ENCODE peak calls at places on chromosome 22, in four cellular contexts. F, P, C and E are unnamed samples.

GRCh38 chr22:24554316-24555159 is at the start of gene GUCD1:
- DNase-seq in F (no peak), P (peak), C (peak), E (peak)

GRCh38 chr22:17258015-17258827 is 39.0 kb upstream of the ADA2 start:
- DNase-seq in F (no peak), P (no peak), C (peak), E (peak)

GRCh38 chr22:41699264-41700104 is at the start of gene MEI1:
- DNase-seq in F (no peak), P (peak), C (peak), E (peak)

GRCh38 chr22:38201718-38202436 is at the start of gene MAFF:
- DNase-seq in F (peak), P (peak), C (peak), E (peak)

GRCh38 chr22:29947410-29948387 is 64.7 kb downstream of the MTMR3 start:
- DNase-seq in F (no peak), P (no peak), C (peak), E (no peak)

GRCh38 chr22:24601217-24602104 is 1.5 kb upstream of the GGT1 start:
- DNase-seq in F (no peak), P (peak), C (no peak), E (no peak)

GRCh38 chr22:46929046-46929688 is 166.7 kb downstream of the TBC1D22A start:
- DNase-seq in F (no peak), P (no peak), C (peak), E (no peak)

GRCh38 chr22:28582806-28583205 is 96.8 kb downstream of the TTC28 start:
- DNase-seq in F (no peak), P (no peak), C (peak), E (peak)

GRCh38 chr22:48100685-48101417 is 1338.4 kb downstream of the TBC1D22A start:
- DNase-seq in F (no peak), P (peak), C (no peak), E (no peak)

GRCh38 chr22:47064416-47064815 is 302.0 kb downstream of the TBC1D22A start:
- DNase-seq in F (no peak), P (no peak), C (no peak), E (no peak)

GRCh38 chr22:28017859-28018258 is 98.8 kb upstream of the PITPNB start:
- DNase-seq in F (no peak), P (peak), C (no peak), E (no peak)

GRCh38 chr22:19871023-19871844 is 16.6 kb upstream of the GNB1L start:
- DNase-seq in F (no peak), P (peak), C (no peak), E (no peak)

GRCh38 chr22:11066458-11067285 is 4461.3 kb upstream of the OR11H1 start:
- DNase-seq in F (no peak), P (no peak), C (no peak), E (no peak)

GRCh38 chr22:21642584-21643448 is 714 bp downstream of the SDF2L1 start:
- DNase-seq in F (no peak), P (no peak), C (peak), E (peak)

GRCh38 chr22:32996702-32997101 is 61.5 kb downstream of the SYN3 start:
- DNase-seq in F (no peak), P (peak), C (peak), E (no peak)

GRCh38 chr22:20268350-20269012 is 363 bp upstream of the RTN4R start:
- DNase-seq in F (peak), P (no peak), C (peak), E (peak)

GRCh38 chr22:30211124-30211820 is 35.3 kb downstream of the LIF start:
- DNase-seq in F (no peak), P (no peak), C (no peak), E (no peak)

GRCh38 chr22:47918276-47918928 is 1156.0 kb downstream of the TBC1D22A start:
- DNase-seq in F (no peak), P (no peak), C (no peak), E (no peak)

GRCh38 chr22:29208879-29209623 is 3.4 kb downstream of the EMID1 start:
- DNase-seq in F (no peak), P (no peak), C (no peak), E (no peak)

GRCh38 chr22:47449508-47450270 is 687.2 kb downstream of the TBC1D22A start:
- DNase-seq in F (no peak), P (no peak), C (no peak), E (no peak)

GRCh38 chr22:19526076-19526701 is 2.0 kb upstream of the CLDN5 start:
- DNase-seq in F (no peak), P (no peak), C (no peak), E (no peak)

GRCh38 chr22:37679670-37680069 is 4.2 kb downstream of the LGALS1 start:
- DNase-seq in F (no peak), P (no peak), C (no peak), E (no peak)

GRCh38 chr22:32591620-32592019 is 117.0 kb downstream of the FBXO7 start:
- DNase-seq in F (no peak), P (no peak), C (peak), E (no peak)

GRCh38 chr22:46731246-46732040 is 6.6 kb downstream of the CERK start:
- DNase-seq in F (no peak), P (no peak), C (peak), E (no peak)

GRCh38 chr22:47782461-47783075 is 1020.1 kb downstream of the TBC1D22A start:
- DNase-seq in F (no peak), P (no peak), C (no peak), E (no peak)

GRCh38 chr22:32552540-32552939 is 77.9 kb downstream of the FBXO7 start:
- DNase-seq in F (no peak), P (no peak), C (no peak), E (no peak)

GRCh38 chr22:48405741-48406140 is 1421.9 kb downstream of the BRD1 start:
- DNase-seq in F (no peak), P (no peak), C (no peak), E (no peak)

GRCh38 chr22:29105468-29105867 is 32.6 kb downstream of the KREMEN1 start:
- DNase-seq in F (no peak), P (no peak), C (no peak), E (no peak)

GRCh38 chr22:42680648-42681047 is 31.5 kb upstream of the CYB5R3 start:
- DNase-seq in F (peak), P (no peak), C (peak), E (peak)

GRCh38 chr22:19806213-19807160 is 45.9 kb downstream of the TBX1 start:
- DNase-seq in F (peak), P (peak), C (peak), E (peak)

GRCh38 chr22:39265143-39265542 is 20.4 kb upstream of the PDGFB start:
- DNase-seq in F (no peak), P (no peak), C (no peak), E (no peak)
- H3K27ac ChIP-seq in F (no peak), P (no peak), C (no peak), E (no peak)

DNA sequence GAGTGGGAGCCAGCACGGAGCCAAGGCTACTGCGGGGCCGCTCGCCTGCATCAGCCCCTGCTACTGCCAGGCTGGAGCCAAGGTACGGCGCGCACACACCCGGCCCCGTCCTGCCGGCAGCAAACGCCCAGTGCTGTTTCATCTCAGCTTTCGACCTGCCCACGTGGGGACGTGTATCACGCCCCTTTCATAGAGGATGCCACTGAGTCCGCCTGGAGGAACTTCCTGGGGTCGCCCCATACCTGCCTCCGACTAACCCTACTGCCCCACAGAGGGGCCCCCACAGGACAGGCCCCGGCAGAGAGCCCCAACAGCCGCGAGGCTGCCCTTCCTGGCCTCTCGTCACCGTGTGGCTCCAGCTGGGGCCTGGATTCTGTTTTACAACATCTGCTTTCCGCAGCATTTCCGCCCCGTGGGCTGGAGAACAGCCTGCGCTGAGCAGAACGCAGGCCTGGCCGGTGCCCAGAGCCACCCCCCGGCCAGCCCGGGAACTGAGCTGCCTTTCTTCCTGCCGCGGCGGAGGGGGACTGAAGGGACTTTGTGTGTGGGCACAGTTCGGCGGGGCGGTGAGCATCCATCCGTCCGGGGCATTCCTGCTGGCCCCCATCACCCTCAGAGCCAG is 22.9 kb upstream of the ARHGAP8 start:
- DNase-seq in F (no peak), P (no peak), C (peak), E (no peak)
- TF ChIP-seq CTCF in F (no peak), P (peak), C (peak), E (no peak)

GRCh38 chr22:40397436-40397835 is 27.0 kb downstream of the SGSM3 start:
- DNase-seq in F (no peak), P (no peak), C (peak), E (peak)

GRCh38 chr22:40399661-40400060 is 29.3 kb downstream of the SGSM3 start:
- DNase-seq in F (no peak), P (no peak), C (no peak), E (no peak)

GRCh38 chr22:40401981-40402406 is 31.6 kb downstream of the SGSM3 start:
- DNase-seq in F (no peak), P (no peak), C (no peak), E (no peak)

GRCh38 chr22:40401532-40401931 is 31.1 kb downstream of the SGSM3 start:
- DNase-seq in F (no peak), P (no peak), C (no peak), E (no peak)

DNA sequence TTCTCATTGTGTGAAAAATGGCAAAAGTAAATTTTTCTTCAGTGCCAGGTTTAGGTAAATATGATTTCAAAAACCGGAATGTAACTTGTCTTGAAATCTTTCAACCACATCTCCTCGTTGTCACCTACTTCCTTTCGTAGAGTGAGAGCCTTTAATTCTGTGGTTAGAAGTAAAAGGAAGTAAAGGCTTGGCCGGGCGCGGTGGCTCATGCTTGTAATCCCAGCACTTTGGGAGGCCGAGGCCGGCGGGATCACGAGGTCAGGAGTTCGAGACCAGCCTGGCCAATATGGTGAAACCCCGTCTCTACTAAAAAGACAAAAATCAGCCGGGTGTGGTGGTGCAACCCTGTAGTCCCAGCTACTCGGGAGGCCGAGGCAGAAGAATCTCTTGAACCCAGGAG is 29.8 kb downstream of the SGSM3 start:
- DNase-seq in F (no peak), P (no peak), C (no peak), E (no peak)
- H3K27ac ChIP-seq in F (no peak), P (no peak), C (no peak), E (peak)

GRCh38 chr22:22880645-22881044 is 7.0 kb upstream of the IGLL5 start:
- DNase-seq in F (no peak), P (no peak), C (no peak), E (no peak)

GRCh38 chr22:22879675-22880029 is 8.0 kb upstream of the IGLL5 start:
- DNase-seq in F (no peak), P (no peak), C (no peak), E (no peak)

GRCh38 chr22:22878211-22878570 is 9.4 kb upstream of the IGLL5 start:
- DNase-seq in F (no peak), P (no peak), C (no peak), E (no peak)

GRCh38 chr22:22877523-22878210 is 9.9 kb upstream of the IGLL5 start:
- DNase-seq in F (peak), P (no peak), C (peak), E (peak)

DNA sequence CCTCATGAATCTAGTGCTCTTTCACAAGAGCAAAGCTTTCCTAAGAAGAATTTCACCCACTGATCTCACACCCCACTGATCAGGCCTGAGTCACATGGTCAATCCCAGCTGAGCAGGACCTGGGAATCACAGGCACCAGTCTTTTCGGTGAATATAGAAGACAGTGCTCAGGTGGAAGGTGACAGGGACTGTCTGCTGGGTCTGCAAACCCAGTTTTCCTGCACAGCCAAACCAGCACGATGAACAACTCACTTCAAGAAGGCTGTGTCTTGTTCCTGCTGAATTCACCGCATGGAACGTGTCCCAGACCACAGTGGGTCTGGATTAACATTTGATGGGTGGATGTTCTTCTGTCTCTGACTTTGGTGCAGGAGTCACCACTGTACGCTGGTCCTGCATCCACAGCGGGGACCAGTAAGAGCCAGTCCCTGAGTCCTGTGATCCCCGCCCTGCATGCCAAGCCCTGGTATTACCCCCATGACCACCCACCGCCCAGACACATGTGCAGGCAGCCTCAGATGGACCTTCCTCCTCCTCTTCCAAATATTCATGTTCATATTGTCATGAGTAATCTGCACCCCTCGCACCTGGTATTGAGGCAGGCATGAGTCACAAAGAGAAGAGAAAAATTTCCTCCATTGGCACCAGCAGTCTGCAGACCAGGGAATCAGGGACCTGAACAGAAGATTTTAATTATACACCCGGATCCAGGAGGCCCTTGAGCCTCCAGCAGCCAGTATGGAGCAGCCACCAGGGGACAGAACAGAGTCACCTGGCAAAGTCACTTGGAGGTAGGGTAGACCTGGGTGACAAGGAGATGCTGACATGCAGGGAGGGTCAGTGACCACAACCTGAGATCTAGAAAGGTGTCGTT is 8.6 kb upstream of the IGLL5 start:
- DNase-seq in F (no peak), P (no peak), C (no peak), E (no peak)
- TF ChIP-seq CTCF in F (no peak), P (no peak), C (no peak), E (no peak)

GRCh38 chr22:35612903-35613302 is 4.2 kb downstream of the MB start:
- DNase-seq in F (no peak), P (no peak), C (no peak), E (no peak)

GRCh38 chr22:35616043-35616442 is 1.1 kb downstream of the MB start:
- DNase-seq in F (no peak), P (no peak), C (no peak), E (no peak)

GRCh38 chr22:35614404-35614803 is 2.7 kb downstream of the MB start:
- DNase-seq in F (no peak), P (no peak), C (no peak), E (no peak)

GRCh38 chr22:35617137-35617755 is at the start of gene MB:
- DNase-seq in F (no peak), P (no peak), C (no peak), E (no peak)

DNA sequence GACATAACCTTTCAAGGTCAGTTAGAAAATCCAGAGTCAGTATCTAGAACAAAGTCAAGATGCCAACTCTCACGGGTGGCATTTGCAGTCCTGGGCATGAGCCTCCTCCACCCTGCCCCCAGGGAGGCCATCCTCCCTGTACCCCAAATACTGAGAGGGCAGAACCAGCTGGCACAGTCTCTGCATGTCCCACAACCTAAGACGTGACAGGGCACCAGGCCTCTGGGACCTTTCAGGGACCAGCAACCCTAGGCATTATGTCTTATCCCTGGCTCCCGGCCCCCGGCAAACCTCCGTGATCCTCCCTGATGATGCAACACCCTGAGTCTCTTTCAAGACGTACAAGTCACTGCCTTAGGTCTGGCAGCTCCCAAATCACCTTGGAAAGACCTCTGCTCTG is 2.0 kb downstream of the MB start:
- DNase-seq in F (no peak), P (no peak), C (no peak), E (no peak)
- H3K27ac ChIP-seq in F (no peak), P (no peak), C (no peak), E (peak)

DNA sequence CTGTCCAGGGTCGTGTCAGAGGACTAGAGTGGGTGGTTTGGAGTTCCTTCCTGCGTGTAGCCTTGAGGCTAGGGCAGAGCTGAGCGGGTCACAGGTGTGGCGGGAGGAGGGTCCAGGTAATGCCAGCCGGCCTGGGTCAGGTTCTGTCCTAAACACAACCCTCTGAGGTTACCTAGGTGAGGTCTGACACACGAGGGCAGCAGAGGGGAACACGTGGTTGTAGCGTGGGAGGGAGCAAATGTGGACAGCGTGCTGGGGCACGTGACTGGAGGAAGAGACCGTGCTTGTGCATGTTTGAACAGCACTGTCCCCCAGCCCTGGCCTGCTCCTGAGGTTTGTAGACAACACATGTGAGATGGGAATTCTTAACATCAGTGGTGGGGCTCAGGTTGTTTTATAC is 13.1 kb downstream of the MOV10L1 start:
- DNase-seq in F (peak), P (no peak), C (no peak), E (no peak)
- TF ChIP-seq CTCF in F (no peak), P (no peak), C (no peak), E (no peak)

GRCh38 chr22:50400931-50401330 is 57.8 kb downstream of the PPP6R2 start:
- DNase-seq in F (no peak), P (no peak), C (no peak), E (no peak)
- H3K27ac ChIP-seq in F (no peak), P (no peak), C (no peak), E (no peak)